ENCODE peak calls at places on chromosomes 5 and 9, in four cellular contexts. One of them, this sample, is unnamed.

GRCh38 chr5:132471944-132472343 is 18.6 kb downstream of the IRF1 start:
- DNase-seq in D721Med: no peak
- DNase-seq in effector memory CD4-positive, alpha-beta T cell: no peak
- DNase-seq in stimulated activated CD4-positive, alpha-beta T cell treated with anti-CD3 and anti-CD28 coated beads, Interleukin-15, amount 100 ng/mL, for 48 hours: no peak
- DNase-seq in this sample: no peak

GRCh38 chr9:121889990-121890563 is 203.0 kb downstream of the TTLL11 start:
- DNase-seq in D721Med: no peak
- DNase-seq in effector memory CD4-positive, alpha-beta T cell: no peak
- DNase-seq in stimulated activated CD4-positive, alpha-beta T cell treated with anti-CD3 and anti-CD28 coated beads, Interleukin-15, amount 100 ng/mL, for 48 hours: no peak
- DNase-seq in this sample: no peak

GRCh38 chr9:35839926-35840325 is 10.9 kb downstream of the TMEM8B start:
- DNase-seq in effector memory CD4-positive, alpha-beta T cell: no peak
- DNase-seq in D721Med: no peak
- DNase-seq in stimulated activated CD4-positive, alpha-beta T cell treated with anti-CD3 and anti-CD28 coated beads, Interleukin-15, amount 100 ng/mL, for 48 hours: no peak
- DNase-seq in this sample: no peak

GRCh38 chr5:135028791-135029467 is 5.1 kb downstream of the PITX1 start:
- DNase-seq in D721Med: no peak
- DNase-seq in effector memory CD4-positive, alpha-beta T cell: no peak
- DNase-seq in stimulated activated CD4-positive, alpha-beta T cell treated with anti-CD3 and anti-CD28 coated beads, Interleukin-15, amount 100 ng/mL, for 48 hours: no peak
- DNase-seq in this sample: no peak

GRCh38 chr9:76302947-76303550 is 91.2 kb downstream of the RFK start:
- DNase-seq in D721Med: peak; percentile 33
- DNase-seq in effector memory CD4-positive, alpha-beta T cell: no peak
- DNase-seq in stimulated activated CD4-positive, alpha-beta T cell treated with anti-CD3 and anti-CD28 coated beads, Interleukin-15, amount 100 ng/mL, for 48 hours: no peak
- DNase-seq in this sample: peak; percentile 58

GRCh38 chr5:158899792-158900191 is 199.9 kb downstream of the EBF1 start:
- DNase-seq in effector memory CD4-positive, alpha-beta T cell: no peak
- DNase-seq in D721Med: no peak
- DNase-seq in stimulated activated CD4-positive, alpha-beta T cell treated with anti-CD3 and anti-CD28 coated beads, Interleukin-15, amount 100 ng/mL, for 48 hours: peak; percentile 0
- DNase-seq in this sample: no peak

GRCh38 chr9:6926436-6926835 is 168.7 kb downstream of the KDM4C start:
- DNase-seq in D721Med: no peak
- DNase-seq in stimulated activated CD4-positive, alpha-beta T cell treated with anti-CD3 and anti-CD28 coated beads, Interleukin-15, amount 100 ng/mL, for 48 hours: no peak
- DNase-seq in effector memory CD4-positive, alpha-beta T cell: no peak
- DNase-seq in this sample: no peak

GRCh38 chr5:133921899-133922468 is 46.4 kb downstream of the C5orf15 start:
- DNase-seq in effector memory CD4-positive, alpha-beta T cell: no peak
- DNase-seq in stimulated activated CD4-positive, alpha-beta T cell treated with anti-CD3 and anti-CD28 coated beads, Interleukin-15, amount 100 ng/mL, for 48 hours: no peak
- DNase-seq in D721Med: no peak
- DNase-seq in this sample: no peak

GRCh38 chr5:7876867-7877266 is 7.9 kb downstream of the MTRR start:
- DNase-seq in stimulated activated CD4-positive, alpha-beta T cell treated with anti-CD3 and anti-CD28 coated beads, Interleukin-15, amount 100 ng/mL, for 48 hours: no peak
- DNase-seq in effector memory CD4-positive, alpha-beta T cell: no peak
- DNase-seq in D721Med: no peak
- DNase-seq in this sample: no peak

This sample was measured in SK-N-MC.